ENCODE peak calls at places on chromosomes 13 and 19, in eight cellular contexts. S, U, H, M, D, C, Q and L are unnamed samples.

GRCh38 chr13:77749481-77749880 is 52.0 kb downstream of the SLAIN1 start:
- DNase-seq in S (no peak), U (no peak), H (no peak), M (no peak), D (no peak), C (no peak), Q (no peak), L (no peak)

GRCh38 chr19:4185413-4186086 is 3.1 kb downstream of the ANKRD24 start:
- DNase-seq in S (no peak), U (no peak), H (no peak), M (no peak), D (no peak), C (no peak), Q (no peak), L (peak; percentile 63)

GRCh38 chr13:40794414-40795368 is 5.3 kb downstream of the SLC25A15 start:
- DNase-seq in S (no peak), U (no peak), H (no peak), M (no peak), D (peak; percentile 73), C (no peak), Q (no peak), L (no peak)

GRCh38 chr19:18832331-18833140 is 777 bp downstream of the UPF1 start:
- DNase-seq in S (no peak), U (no peak), H (no peak), M (no peak), D (peak; percentile 46), C (peak; percentile 65), Q (peak; percentile 60), L (peak; percentile 59)

GRCh38 chr19:45070861-45071544 is 5.3 kb downstream of the ZNF296 start:
- DNase-seq in S (no peak), U (no peak), H (no peak), M (no peak), D (no peak), C (no peak), Q (no peak), L (no peak)

GRCh38 chr19:33797821-33798633 is 1.4 kb downstream of the KCTD15 start:
- DNase-seq in S (no peak), U (peak; percentile 56), H (no peak), M (peak; percentile 34), D (peak; percentile 58), C (no peak), Q (peak; percentile 49), L (peak; percentile 69)

GRCh38 chr19:12782424-12783225 is 7.3 kb upstream of the HOOK2 start:
- DNase-seq in S (peak; percentile 79), U (peak; percentile 84), H (peak; percentile 94), M (peak; percentile 62), D (peak; percentile 93), C (peak; percentile 83), Q (peak; percentile 72), L (no peak)

GRCh38 chr19:33005440-33005839 is 33.4 kb downstream of the FAAP24 start:
- DNase-seq in S (no peak), U (no peak), H (no peak), M (no peak), D (no peak), C (no peak), Q (no peak), L (no peak)

GRCh38 chr19:8611890-8612806 is 1.6 kb upstream of the ADAMTS10 start:
- DNase-seq in S (no peak), U (peak; percentile 64), H (no peak), M (no peak), D (no peak), C (no peak), Q (no peak), L (no peak)

GRCh38 chr19:11624064-11624463 is 26.8 kb downstream of the ZNF627 start:
- DNase-seq in S (no peak), U (no peak), H (no peak), M (no peak), D (no peak), C (no peak), Q (no peak), L (no peak)

GRCh38 chr13:65461590-65461989 is 1768.5 kb downstream of the PCDH9 start:
- DNase-seq in S (no peak), U (no peak), H (no peak), M (no peak), D (no peak), C (no peak), Q (no peak), L (no peak)

GRCh38 chr13:110624766-110625756 is 9.7 kb downstream of the NAXD start:
- DNase-seq in S (no peak), U (no peak), H (no peak), M (no peak), D (no peak), C (no peak), Q (no peak), L (no peak)

GRCh38 chr19:52391135-52391534 is 6.5 kb upstream of the ZNF528 start:
- DNase-seq in S (no peak), U (no peak), H (no peak), M (no peak), D (no peak), C (no peak), Q (no peak), L (no peak)

GRCh38 chr19:3970808-3971598 is at the start of gene DAPK3:
- DNase-seq in S (peak; percentile 95), U (peak; percentile 94), H (peak; percentile 92), M (peak; percentile 97), D (peak; percentile 98), C (peak; percentile 98), Q (peak; percentile 98), L (peak; percentile 97)

GRCh38 chr19:48461982-48462655 is 6.7 kb downstream of the KCNJ14 start:
- DNase-seq in S (no peak), U (peak; percentile 39), H (no peak), M (no peak), D (peak; percentile 16), C (peak; percentile 69), Q (no peak), L (peak; percentile 45)

GRCh38 chr19:32223595-32224370 is 121.6 kb upstream of the ZNF507 start:
- DNase-seq in S (no peak), U (no peak), H (no peak), M (no peak), D (no peak), C (no peak), Q (no peak), L (peak; percentile 7)

GRCh38 chr13:109869312-109870237 is 83.2 kb upstream of the IRS2 start:
- DNase-seq in S (peak; percentile 17), U (peak; percentile 73), H (no peak), M (no peak), D (peak; percentile 84), C (no peak), Q (peak; percentile 79), L (no peak)

GRCh38 chr13:78238911-78239310 is 320.3 kb upstream of the EDNRB start:
- DNase-seq in S (no peak), U (no peak), H (no peak), M (no peak), D (no peak), C (no peak), Q (no peak), L (no peak)

GRCh38 chr13:88196106-88196505 is 524.9 kb downstream of the SLITRK5 start:
- DNase-seq in S (no peak), U (no peak), H (no peak), M (no peak), D (no peak), C (no peak), Q (no peak), L (peak; percentile 55)

GRCh38 chr19:46537136-46538097 is 41.8 kb upstream of the PNMA8B start:
- DNase-seq in S (peak; percentile 43), U (peak; percentile 51), H (peak; percentile 78), M (peak; percentile 74), D (peak; percentile 57), C (no peak), Q (peak; percentile 33), L (peak; percentile 62)

GRCh38 chr19:23255700-23256099 is 5.5 kb upstream of the ZNF724 start:
- DNase-seq in S (no peak), U (no peak), H (no peak), M (no peak), D (no peak), C (no peak), Q (no peak), L (no peak)

GRCh38 chr13:25977216-25977615 is 74.6 kb downstream of the SHISA2 start:
- DNase-seq in S (no peak), U (no peak), H (no peak), M (no peak), D (no peak), C (no peak), Q (peak; percentile 4), L (no peak)

GRCh38 chr19:10020851-10021250 is 7.6 kb downstream of the RDH8 start:
- DNase-seq in S (no peak), U (no peak), H (no peak), M (no peak), D (no peak), C (no peak), Q (no peak), L (no peak)

GRCh38 chr13:92463134-92463533 is 763.5 kb upstream of the GPC6 start:
- DNase-seq in S (no peak), U (no peak), H (no peak), M (no peak), D (no peak), C (no peak), Q (no peak), L (no peak)

GRCh38 chr19:22604571-22605274 is 29.4 kb upstream of the ZNF492 start:
- DNase-seq in S (no peak), U (no peak), H (no peak), M (no peak), D (no peak), C (no peak), Q (no peak), L (no peak)

GRCh38 chr19:13633109-13633508 is 126.8 kb upstream of the CACNA1A start:
- DNase-seq in S (no peak), U (no peak), H (no peak), M (no peak), D (no peak), C (no peak), Q (no peak), L (no peak)

GRCh38 chr13:59677966-59678814 is 485.5 kb downstream of the DIAPH3 start:
- DNase-seq in S (no peak), U (peak; percentile 34), H (no peak), M (no peak), D (no peak), C (no peak), Q (peak; percentile 24), L (peak; percentile 78)

GRCh38 chr13:28012896-28013295 is 24.4 kb upstream of the URAD start:
- DNase-seq in S (no peak), U (no peak), H (no peak), M (no peak), D (no peak), C (no peak), Q (no peak), L (peak; percentile 31)

GRCh38 chr19:13099073-13099999 is 3.3 kb downstream of the LYL1 start:
- DNase-seq in S (no peak), U (no peak), H (peak; percentile 81), M (no peak), D (peak; percentile 83), C (no peak), Q (peak; percentile 65), L (peak; percentile 78)

GRCh38 chr13:48859168-48860105 is 116.3 kb upstream of the FNDC3A start:
- DNase-seq in S (no peak), U (no peak), H (no peak), M (no peak), D (no peak), C (no peak), Q (no peak), L (peak; percentile 6)

GRCh38 chr13:60720590-60720989 is 323.6 kb downstream of the TDRD3 start:
- DNase-seq in S (no peak), U (no peak), H (no peak), M (no peak), D (no peak), C (no peak), Q (no peak), L (no peak)

GRCh38 chr19:32063601-32064000 is 281.8 kb upstream of the ZNF507 start:
- DNase-seq in S (no peak), U (no peak), H (no peak), M (no peak), D (no peak), C (no peak), Q (no peak), L (no peak)

GRCh38 chr19:730382-730668 is 20.6 kb upstream of the MISP start:
- DNase-seq in S (no peak), U (no peak), H (no peak), M (no peak), D (no peak), C (no peak), Q (no peak), L (no peak)

GRCh38 chr13:26759907-26760834 is at the start of gene GPR12:
- DNase-seq in S (no peak), U (peak; percentile 28), H (no peak), M (peak; percentile 4), D (no peak), C (no peak), Q (no peak), L (no peak)